ENCODE peak calls at places on chromosomes 7 and 10, in nine cellular contexts. H is HCT116, A is cardiac muscle cell, W is skeletal muscle cell, Y is mammary epithelial cell, N is GM12865, O is colonic mucosa, T is brain microvascular endothelial cell, Q is NB4. R is an unnamed sample.

GRCh38 chr7:135300913-135301765 is 67.5 kb downstream of the STRA8 start:
- DNase-seq in W (no peak), O (no peak), Q (no peak), H (no peak), A (peak), T (no peak), Y (no peak), N (no peak), R (no peak)

GRCh38 chr10:127919418-127920191 is 12.7 kb downstream of the PTPRE start:
- DNase-seq in Y (no peak), W (no peak), T (peak), O (no peak), H (no peak), N (no peak), A (peak), Q (peak), R (peak)

GRCh38 chr7:159310457-159311171 is 165.9 kb upstream of the VIPR2 start:
- DNase-seq in O (no peak), N (no peak), T (no peak), Q (no peak), W (no peak), H (no peak), Y (no peak), A (no peak), R (no peak)

GRCh38 chr7:116329845-116330503 is 119.6 kb downstream of the TES start:
- DNase-seq in T (no peak), W (no peak), Q (no peak), O (no peak), A (no peak), Y (no peak), H (no peak), N (no peak), R (no peak)

GRCh38 chr10:99530108-99531025 is 2.4 kb upstream of the NKX2-3 start:
- DNase-seq in Y (no peak), W (no peak), O (no peak), A (no peak), T (no peak), N (no peak), Q (peak), H (no peak), R (no peak)

GRCh38 chr10:4813496-4813895 is 12.5 kb upstream of the AKR1E2 start:
- DNase-seq in T (no peak), H (no peak), W (no peak), Y (no peak), Q (no peak), O (no peak), A (no peak), N (no peak), R (no peak)

GRCh38 chr7:4856336-4857056 is 5.3 kb downstream of the PAPOLB start:
- DNase-seq in Y (no peak), H (no peak), O (no peak), N (no peak), W (no peak), Q (no peak), A (no peak), T (no peak), R (no peak)

GRCh38 chr10:4652111-4653010 is 173.6 kb upstream of the AKR1E2 start:
- DNase-seq in N (peak), O (no peak), W (no peak), H (no peak), Y (no peak), Q (no peak), A (no peak), T (no peak), R (no peak)

GRCh38 chr7:65307651-65308299 is 65.9 kb upstream of the ZNF92 start:
- DNase-seq in T (peak), N (peak), O (peak), H (peak), A (peak), Q (peak), Y (peak), W (peak), R (peak)

GRCh38 chr10:22631646-22632278 is 82.6 kb downstream of the PIP4K2A start:
- DNase-seq in Y (no peak), A (peak), O (no peak), N (peak), Q (no peak), T (peak), H (no peak), W (no peak), R (no peak)

GRCh38 chr10:89309646-89310045 is 7.8 kb downstream of the IFIT2 start:
- DNase-seq in H (no peak), T (no peak), A (no peak), Y (no peak), W (no peak), N (no peak), O (no peak), Q (no peak), R (no peak)

GRCh38 chr10:59606551-59606961 is 103.1 kb downstream of the SLC16A9 start:
- DNase-seq in N (no peak), Q (no peak), H (no peak), T (peak), A (peak), Y (peak), O (no peak), W (peak), R (no peak)

GRCh38 chr7:81299272-81299671 is 380.4 kb upstream of the SEMA3C start:
- DNase-seq in T (peak), N (no peak), H (peak), O (no peak), W (peak), A (peak), Q (peak), Y (peak), R (peak)
- H3K4me3 ChIP-seq in T (no peak), N (no peak), H (no peak), O (no peak), W (no peak), A (no peak), Q (no peak), Y (no peak), R (peak)

GRCh38 chr10:97494151-97494550 is 4.1 kb downstream of the MMS19 start:
- DNase-seq in W (no peak), N (no peak), A (peak), T (no peak), Q (no peak), Y (no peak), O (no peak), H (no peak), R (no peak)

GRCh38 chr10:97498841-97499560 is at the start of gene UBTD1:
- DNase-seq in W (no peak), N (peak), O (peak), A (peak), Q (peak), H (no peak), Y (peak), T (no peak), R (peak)

GRCh38 chr10:97497572-97498075 is 598 bp downstream of the MMS19 start:
- DNase-seq in N (peak), Y (peak), A (peak), Q (peak), H (peak), T (peak), O (peak), W (peak), R (peak)

GRCh38 chr10:97498076-97498840 is at the start of gene MMS19:
- DNase-seq in H (peak), T (peak), O (peak), N (peak), Q (peak), Y (peak), W (peak), A (peak), R (peak)

DNA sequence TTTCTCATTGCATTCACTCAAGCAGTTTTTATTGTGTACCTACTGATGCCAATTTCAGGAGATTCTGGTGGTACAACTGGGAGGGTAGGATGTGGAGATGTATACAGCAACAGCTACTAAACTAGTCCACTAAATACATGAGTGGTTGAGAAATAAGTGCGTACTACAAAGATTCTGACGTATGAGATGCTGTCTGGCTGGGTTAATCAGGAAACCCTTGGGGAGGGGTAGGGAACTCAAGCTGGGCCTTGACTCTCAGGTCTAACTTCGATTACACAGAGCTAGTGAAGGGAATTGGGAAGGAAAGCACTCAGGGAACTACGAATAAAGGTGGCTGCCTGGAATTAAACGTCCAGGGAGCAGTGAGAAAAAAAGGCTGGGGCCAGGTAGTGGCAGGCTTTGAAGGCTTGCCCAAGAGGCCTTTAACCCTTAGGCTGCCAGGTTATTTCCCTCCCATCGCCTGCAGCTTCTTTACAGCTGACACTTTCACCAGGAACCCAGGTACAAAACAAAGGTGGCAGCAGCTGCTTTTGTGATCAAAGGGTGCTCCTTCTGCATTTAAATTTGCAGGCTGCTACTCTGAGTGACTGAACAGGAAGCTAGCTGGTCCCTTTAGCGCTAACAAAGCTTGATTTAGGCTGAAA is 3.2 kb downstream of the MMS19 start:
- DNase-seq in N (no peak), W (peak), Y (no peak), T (peak), O (no peak), Q (no peak), A (peak), H (no peak), R (no peak)
- H3K4me3 ChIP-seq in N (no peak), W (no peak), Y (no peak), T (no peak), O (no peak), Q (peak), A (no peak), H (no peak), R (no peak)

DNA sequence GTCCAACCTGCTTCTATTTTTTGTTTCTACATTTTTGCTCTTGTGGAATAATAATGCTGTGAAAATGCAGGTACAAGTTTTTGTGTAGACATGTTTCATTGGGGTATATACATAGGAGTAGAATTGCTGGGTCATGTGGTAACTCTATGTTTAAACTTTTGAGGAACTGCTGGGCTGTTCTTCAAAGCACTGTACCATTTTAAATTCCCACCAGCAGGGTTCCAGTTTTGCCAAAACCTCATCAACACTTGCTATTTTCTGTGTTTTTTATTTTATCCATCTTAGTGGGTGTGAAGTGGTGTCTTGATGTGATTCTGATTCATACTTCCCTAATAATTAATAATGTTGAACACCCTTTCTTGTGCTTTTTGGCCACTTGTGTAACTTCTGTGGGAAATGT is 138.6 kb downstream of the RGS10 start:
- DNase-seq in Q (no peak), Y (no peak), W (no peak), O (no peak), A (no peak), T (no peak), N (no peak), H (no peak), R (no peak)
- H3K4me3 ChIP-seq in Q (no peak), Y (no peak), W (no peak), O (no peak), A (no peak), T (no peak), N (no peak), H (no peak), R (no peak)

DNA sequence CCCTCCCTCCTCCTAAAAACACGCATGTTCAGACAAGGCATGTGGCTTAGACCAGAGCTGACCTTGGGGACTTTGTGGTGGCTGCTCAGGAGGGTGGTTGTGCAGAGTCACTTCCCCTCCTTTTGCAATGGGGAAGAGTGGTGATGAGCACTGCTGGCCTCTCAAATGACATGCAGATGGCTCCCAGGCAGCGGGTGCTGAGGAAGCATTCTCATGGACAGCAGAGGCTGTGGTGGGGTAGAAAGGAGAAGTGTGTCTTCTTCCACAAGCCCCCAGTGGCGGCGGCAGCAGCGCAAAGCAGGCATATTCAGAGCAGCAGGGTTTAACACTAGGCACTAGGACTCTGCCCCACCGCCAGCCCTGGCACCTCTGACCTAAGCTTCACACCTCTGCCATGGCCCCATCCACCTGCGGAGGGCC is 105.9 kb upstream of the ANLN start:
- DNase-seq in N (peak), O (no peak), Y (no peak), Q (peak), H (no peak), T (no peak), A (no peak), W (no peak), R (no peak)
- H3K4me3 ChIP-seq in N (no peak), O (no peak), Y (no peak), Q (peak), H (no peak), T (no peak), A (no peak), W (no peak), R (no peak)

DNA sequence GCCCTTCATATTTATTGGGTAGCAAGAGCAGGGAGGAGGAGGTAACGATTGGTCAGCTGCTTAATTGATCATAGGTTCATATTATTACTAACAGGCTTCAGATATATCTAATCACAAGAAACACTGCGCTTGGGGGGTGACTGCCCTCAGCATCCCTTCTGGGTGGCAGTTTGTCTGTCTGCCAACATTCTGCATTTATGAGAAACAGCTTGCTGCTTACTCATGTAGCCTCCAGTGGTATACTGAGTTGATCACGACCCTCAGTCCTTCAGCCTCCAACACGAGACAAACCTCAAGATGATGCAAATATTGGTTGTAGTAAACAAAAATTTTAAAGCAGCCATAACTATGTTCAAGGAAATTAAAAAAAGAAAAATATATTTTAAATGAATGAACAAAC is 657.8 kb upstream of the PHF14 start:
- DNase-seq in H (no peak), Q (no peak), A (no peak), W (no peak), N (peak), O (no peak), Y (no peak), T (no peak), R (no peak)
- H3K4me3 ChIP-seq in H (no peak), Q (no peak), A (no peak), W (no peak), N (no peak), O (no peak), Y (no peak), T (no peak), R (no peak)

DNA sequence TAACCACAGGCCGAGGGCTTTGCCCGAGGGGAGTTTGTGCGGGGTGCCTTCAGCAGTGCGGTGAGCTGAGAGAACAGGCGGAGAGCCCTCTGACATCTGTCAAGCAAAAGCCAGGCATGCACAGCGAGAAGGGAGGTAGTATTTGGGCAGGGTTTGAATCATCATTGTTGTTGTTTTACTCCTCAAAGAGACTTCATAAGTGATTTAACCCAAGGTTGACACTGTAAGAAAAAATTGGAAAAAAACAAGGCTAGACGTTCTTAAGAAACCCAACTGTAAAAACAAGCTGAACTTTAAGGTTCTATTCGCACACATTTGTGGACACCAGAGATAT is 1.3 kb downstream of the ADAM22 start:
- DNase-seq in O (no peak), T (no peak), A (no peak), Y (no peak), H (no peak), N (peak), Q (no peak), W (no peak), R (no peak)
- H3K4me3 ChIP-seq in O (peak), T (peak), A (peak), Y (no peak), H (no peak), N (peak), Q (no peak), W (peak), R (no peak)

GRCh38 chr7:23469961-23470250 is 385 bp downstream of the IGF2BP3 start:
- DNase-seq in H (no peak), O (no peak), T (no peak), A (no peak), Q (no peak), N (no peak), Y (no peak), W (no peak), R (peak)

GRCh38 chr7:23468721-23469149 is 1.6 kb downstream of the IGF2BP3 start:
- DNase-seq in W (no peak), Q (no peak), T (no peak), H (no peak), Y (no peak), A (no peak), O (no peak), N (no peak), R (peak)

GRCh38 chr7:23467731-23468720 is 2.3 kb downstream of the IGF2BP3 start:
- DNase-seq in A (peak), N (peak), W (peak), Q (peak), T (no peak), Y (peak), H (no peak), O (no peak), R (peak)

GRCh38 chr7:23470290-23471089 is at the start of gene IGF2BP3:
- DNase-seq in N (peak), O (peak), W (peak), Y (peak), A (peak), Q (peak), H (peak), T (peak), R (peak)

GRCh38 chr7:23469150-23469960 is 936 bp downstream of the IGF2BP3 start:
- DNase-seq in H (no peak), O (no peak), W (no peak), T (no peak), N (peak), Y (peak), Q (peak), A (peak), R (peak)
- H3K4me3 ChIP-seq in H (peak), O (peak), W (peak), T (peak), N (peak), Y (peak), Q (peak), A (peak), R (peak)

R was measured in SJCRH30.